ENCODE peak calls at places on chromosomes 5 and 9, in six cellular contexts. One of them, this sample, is unnamed.

GRCh38 chr5:161547573-161548471 is 1.3 kb upstream of the GABRB2 start:
- DNase-seq in NCI-H460: no peak
- DNase-seq in HFFc6: no peak
- DNase-seq in kidney epithelial cell: no peak
- DNase-seq in HuH-7: peak
- DNase-seq in stimulated activated CD8-positive, alpha-beta memory T cell treated with anti-CD3 and anti-CD28 coated beads, Interleukin-2, amount 100 ng/mL, for 48 hours: no peak
- DNase-seq in this sample: peak

GRCh38 chr9:33623658-33624586 is 99.9 kb downstream of the ANKRD18B start:
- DNase-seq in NCI-H460: peak
- DNase-seq in HuH-7: peak
- DNase-seq in stimulated activated CD8-positive, alpha-beta memory T cell treated with anti-CD3 and anti-CD28 coated beads, Interleukin-2, amount 100 ng/mL, for 48 hours: peak
- DNase-seq in HFFc6: peak
- DNase-seq in kidney epithelial cell: no peak
- DNase-seq in this sample: peak

GRCh38 chr5:160496334-160496733 is 74.7 kb downstream of the PTTG1 start:
- DNase-seq in NCI-H460: no peak
- DNase-seq in stimulated activated CD8-positive, alpha-beta memory T cell treated with anti-CD3 and anti-CD28 coated beads, Interleukin-2, amount 100 ng/mL, for 48 hours: no peak
- DNase-seq in HuH-7: no peak
- DNase-seq in kidney epithelial cell: no peak
- DNase-seq in HFFc6: no peak
- DNase-seq in this sample: no peak

GRCh38 chr5:172943283-172943841 is 15.9 kb upstream of the RPL26L1 start:
- DNase-seq in kidney epithelial cell: no peak
- DNase-seq in stimulated activated CD8-positive, alpha-beta memory T cell treated with anti-CD3 and anti-CD28 coated beads, Interleukin-2, amount 100 ng/mL, for 48 hours: no peak
- DNase-seq in NCI-H460: no peak
- DNase-seq in HuH-7: no peak
- DNase-seq in HFFc6: peak
- DNase-seq in this sample: no peak

GRCh38 chr5:78277715-78278114 is 16.8 kb downstream of the AP3B1 start:
- DNase-seq in HuH-7: no peak
- DNase-seq in NCI-H460: no peak
- DNase-seq in kidney epithelial cell: no peak
- DNase-seq in stimulated activated CD8-positive, alpha-beta memory T cell treated with anti-CD3 and anti-CD28 coated beads, Interleukin-2, amount 100 ng/mL, for 48 hours: no peak
- DNase-seq in HFFc6: no peak
- DNase-seq in this sample: no peak

GRCh38 chr5:1077026-1077425 is 34.8 kb downstream of the SLC12A7 start:
- DNase-seq in HFFc6: no peak
- DNase-seq in HuH-7: no peak
- DNase-seq in kidney epithelial cell: no peak
- DNase-seq in NCI-H460: no peak
- DNase-seq in stimulated activated CD8-positive, alpha-beta memory T cell treated with anti-CD3 and anti-CD28 coated beads, Interleukin-2, amount 100 ng/mL, for 48 hours: no peak
- DNase-seq in this sample: no peak

GRCh38 chr9:129406278-129407225 is 214.3 kb downstream of the C9orf50 start:
- DNase-seq in stimulated activated CD8-positive, alpha-beta memory T cell treated with anti-CD3 and anti-CD28 coated beads, Interleukin-2, amount 100 ng/mL, for 48 hours: no peak
- DNase-seq in HuH-7: no peak
- DNase-seq in NCI-H460: peak
- DNase-seq in kidney epithelial cell: no peak
- DNase-seq in HFFc6: no peak
- DNase-seq in this sample: no peak

GRCh38 chr9:21031091-21031817 is at the start of gene HACD4:
- DNase-seq in NCI-H460: no peak
- DNase-seq in kidney epithelial cell: no peak
- DNase-seq in HuH-7: no peak
- DNase-seq in HFFc6: no peak
- DNase-seq in stimulated activated CD8-positive, alpha-beta memory T cell treated with anti-CD3 and anti-CD28 coated beads, Interleukin-2, amount 100 ng/mL, for 48 hours: peak
- DNase-seq in this sample: peak

GRCh38 chr5:24864244-24864643 is 219.5 kb upstream of the CDH10 start:
- DNase-seq in kidney epithelial cell: no peak
- DNase-seq in stimulated activated CD8-positive, alpha-beta memory T cell treated with anti-CD3 and anti-CD28 coated beads, Interleukin-2, amount 100 ng/mL, for 48 hours: no peak
- DNase-seq in HFFc6: no peak
- DNase-seq in NCI-H460: no peak
- DNase-seq in HuH-7: no peak
- DNase-seq in this sample: no peak

GRCh38 chr9:98654247-98654646 is 54.5 kb downstream of the GABBR2 start:
- DNase-seq in HuH-7: no peak
- DNase-seq in HFFc6: peak
- DNase-seq in NCI-H460: no peak
- DNase-seq in stimulated activated CD8-positive, alpha-beta memory T cell treated with anti-CD3 and anti-CD28 coated beads, Interleukin-2, amount 100 ng/mL, for 48 hours: no peak
- DNase-seq in kidney epithelial cell: no peak
- DNase-seq in this sample: no peak

GRCh38 chr9:5622019-5622418 is 6.9 kb upstream of the RIC1 start:
- DNase-seq in stimulated activated CD8-positive, alpha-beta memory T cell treated with anti-CD3 and anti-CD28 coated beads, Interleukin-2, amount 100 ng/mL, for 48 hours: no peak
- DNase-seq in HFFc6: peak
- DNase-seq in NCI-H460: no peak
- DNase-seq in kidney epithelial cell: no peak
- DNase-seq in HuH-7: no peak
- DNase-seq in this sample: no peak

GRCh38 chr5:137228816-137229215 is 270.3 kb downstream of the SPOCK1 start:
- DNase-seq in HuH-7: no peak
- DNase-seq in stimulated activated CD8-positive, alpha-beta memory T cell treated with anti-CD3 and anti-CD28 coated beads, Interleukin-2, amount 100 ng/mL, for 48 hours: no peak
- DNase-seq in NCI-H460: no peak
- DNase-seq in kidney epithelial cell: no peak
- DNase-seq in HFFc6: no peak
- DNase-seq in this sample: no peak

GRCh38 chr9:13181652-13182051 is 97.8 kb downstream of the MPDZ start:
- DNase-seq in HuH-7: no peak
- DNase-seq in stimulated activated CD8-positive, alpha-beta memory T cell treated with anti-CD3 and anti-CD28 coated beads, Interleukin-2, amount 100 ng/mL, for 48 hours: no peak
- DNase-seq in kidney epithelial cell: no peak
- DNase-seq in NCI-H460: peak
- DNase-seq in HFFc6: peak
- DNase-seq in this sample: peak

GRCh38 chr5:139904566-139905400 is 109.2 kb downstream of the PSD2 start:
- DNase-seq in HFFc6: no peak
- DNase-seq in kidney epithelial cell: no peak
- DNase-seq in HuH-7: no peak
- DNase-seq in stimulated activated CD8-positive, alpha-beta memory T cell treated with anti-CD3 and anti-CD28 coated beads, Interleukin-2, amount 100 ng/mL, for 48 hours: no peak
- DNase-seq in NCI-H460: no peak
- DNase-seq in this sample: peak

GRCh38 chr9:114392749-114393112 is 4.9 kb upstream of the AKNA start:
- DNase-seq in kidney epithelial cell: no peak
- DNase-seq in HuH-7: peak
- DNase-seq in HFFc6: no peak
- DNase-seq in NCI-H460: no peak
- DNase-seq in stimulated activated CD8-positive, alpha-beta memory T cell treated with anti-CD3 and anti-CD28 coated beads, Interleukin-2, amount 100 ng/mL, for 48 hours: no peak
- DNase-seq in this sample: no peak

GRCh38 chr9:34993502-34994428 is 4.2 kb downstream of the DNAJB5 start:
- DNase-seq in NCI-H460: no peak
- DNase-seq in HFFc6: peak
- DNase-seq in stimulated activated CD8-positive, alpha-beta memory T cell treated with anti-CD3 and anti-CD28 coated beads, Interleukin-2, amount 100 ng/mL, for 48 hours: no peak
- DNase-seq in kidney epithelial cell: no peak
- DNase-seq in HuH-7: no peak
- DNase-seq in this sample: no peak

GRCh38 chr5:55306641-55307382 is 682 bp downstream of the DHX29 start:
- DNase-seq in kidney epithelial cell: no peak
- DNase-seq in stimulated activated CD8-positive, alpha-beta memory T cell treated with anti-CD3 and anti-CD28 coated beads, Interleukin-2, amount 100 ng/mL, for 48 hours: no peak
- DNase-seq in HFFc6: peak
- DNase-seq in HuH-7: no peak
- DNase-seq in NCI-H460: no peak
- DNase-seq in this sample: no peak

GRCh38 chr5:137442660-137443059 is 56.5 kb downstream of the SPOCK1 start:
- DNase-seq in NCI-H460: no peak
- DNase-seq in kidney epithelial cell: no peak
- DNase-seq in HFFc6: no peak
- DNase-seq in HuH-7: no peak
- DNase-seq in stimulated activated CD8-positive, alpha-beta memory T cell treated with anti-CD3 and anti-CD28 coated beads, Interleukin-2, amount 100 ng/mL, for 48 hours: no peak
- DNase-seq in this sample: no peak

GRCh38 chr9:127935765-127936221 is 1.9 kb downstream of the DPM2 start:
- DNase-seq in NCI-H460: no peak
- DNase-seq in HFFc6: peak
- DNase-seq in stimulated activated CD8-positive, alpha-beta memory T cell treated with anti-CD3 and anti-CD28 coated beads, Interleukin-2, amount 100 ng/mL, for 48 hours: no peak
- DNase-seq in HuH-7: no peak
- DNase-seq in kidney epithelial cell: no peak
- DNase-seq in this sample: no peak

GRCh38 chr5:172319708-172320441 is 36.3 kb upstream of the UBTD2 start:
- DNase-seq in kidney epithelial cell: no peak
- DNase-seq in NCI-H460: no peak
- DNase-seq in HFFc6: no peak
- DNase-seq in HuH-7: no peak
- DNase-seq in stimulated activated CD8-positive, alpha-beta memory T cell treated with anti-CD3 and anti-CD28 coated beads, Interleukin-2, amount 100 ng/mL, for 48 hours: no peak
- DNase-seq in this sample: no peak

GRCh38 chr5:157328277-157328912 is 62.5 kb downstream of the CYFIP2 start:
- DNase-seq in HFFc6: peak
- DNase-seq in NCI-H460: peak
- DNase-seq in stimulated activated CD8-positive, alpha-beta memory T cell treated with anti-CD3 and anti-CD28 coated beads, Interleukin-2, amount 100 ng/mL, for 48 hours: peak
- DNase-seq in HuH-7: peak
- DNase-seq in kidney epithelial cell: no peak
- DNase-seq in this sample: peak

GRCh38 chr5:135488727-135489465 is 36.7 kb upstream of the TIFAB start:
- DNase-seq in stimulated activated CD8-positive, alpha-beta memory T cell treated with anti-CD3 and anti-CD28 coated beads, Interleukin-2, amount 100 ng/mL, for 48 hours: no peak
- DNase-seq in NCI-H460: peak
- DNase-seq in kidney epithelial cell: peak
- DNase-seq in HFFc6: peak
- DNase-seq in HuH-7: peak
- DNase-seq in this sample: peak

GRCh38 chr5:134406390-134406789 is 5.3 kb downstream of the CDKN2AIPNL start:
- DNase-seq in HFFc6: peak
- DNase-seq in NCI-H460: no peak
- DNase-seq in kidney epithelial cell: no peak
- DNase-seq in stimulated activated CD8-positive, alpha-beta memory T cell treated with anti-CD3 and anti-CD28 coated beads, Interleukin-2, amount 100 ng/mL, for 48 hours: no peak
- DNase-seq in HuH-7: no peak
- DNase-seq in this sample: no peak

GRCh38 chr5:55226027-55226933 is 835 bp downstream of the MCIDAS start:
- DNase-seq in HuH-7: peak
- DNase-seq in kidney epithelial cell: no peak
- DNase-seq in NCI-H460: peak
- DNase-seq in HFFc6: peak
- DNase-seq in stimulated activated CD8-positive, alpha-beta memory T cell treated with anti-CD3 and anti-CD28 coated beads, Interleukin-2, amount 100 ng/mL, for 48 hours: peak
- DNase-seq in this sample: peak

GRCh38 chr9:93091453-93092081 is 4.5 kb upstream of the CARD19 start:
- DNase-seq in kidney epithelial cell: peak
- DNase-seq in stimulated activated CD8-positive, alpha-beta memory T cell treated with anti-CD3 and anti-CD28 coated beads, Interleukin-2, amount 100 ng/mL, for 48 hours: no peak
- DNase-seq in HuH-7: no peak
- DNase-seq in HFFc6: peak
- DNase-seq in NCI-H460: no peak
- DNase-seq in this sample: no peak

GRCh38 chr9:120151806-120152205 is 428.2 kb downstream of the CDK5RAP2 start:
- DNase-seq in kidney epithelial cell: no peak
- DNase-seq in NCI-H460: no peak
- DNase-seq in HuH-7: no peak
- DNase-seq in HFFc6: no peak
- DNase-seq in stimulated activated CD8-positive, alpha-beta memory T cell treated with anti-CD3 and anti-CD28 coated beads, Interleukin-2, amount 100 ng/mL, for 48 hours: no peak
- DNase-seq in this sample: peak

GRCh38 chr5:134458234-134458633 is 46.6 kb upstream of the CDKN2AIPNL start:
- DNase-seq in NCI-H460: no peak
- DNase-seq in HuH-7: no peak
- DNase-seq in kidney epithelial cell: no peak
- DNase-seq in HFFc6: peak
- DNase-seq in stimulated activated CD8-positive, alpha-beta memory T cell treated with anti-CD3 and anti-CD28 coated beads, Interleukin-2, amount 100 ng/mL, for 48 hours: no peak
- DNase-seq in this sample: no peak

GRCh38 chr9:36817160-36817834 is 216.8 kb downstream of the PAX5 start:
- DNase-seq in kidney epithelial cell: no peak
- DNase-seq in stimulated activated CD8-positive, alpha-beta memory T cell treated with anti-CD3 and anti-CD28 coated beads, Interleukin-2, amount 100 ng/mL, for 48 hours: no peak
- DNase-seq in HFFc6: no peak
- DNase-seq in HuH-7: no peak
- DNase-seq in NCI-H460: no peak
- DNase-seq in this sample: no peak

GRCh38 chr5:68533571-68534051 is 318.1 kb downstream of the PIK3R1 start:
- DNase-seq in kidney epithelial cell: no peak
- DNase-seq in HFFc6: no peak
- DNase-seq in HuH-7: no peak
- DNase-seq in stimulated activated CD8-positive, alpha-beta memory T cell treated with anti-CD3 and anti-CD28 coated beads, Interleukin-2, amount 100 ng/mL, for 48 hours: no peak
- DNase-seq in NCI-H460: no peak
- DNase-seq in this sample: no peak

GRCh38 chr5:155068616-155069100 is 55.1 kb downstream of the KIF4B start:
- DNase-seq in NCI-H460: no peak
- DNase-seq in kidney epithelial cell: no peak
- DNase-seq in stimulated activated CD8-positive, alpha-beta memory T cell treated with anti-CD3 and anti-CD28 coated beads, Interleukin-2, amount 100 ng/mL, for 48 hours: no peak
- DNase-seq in HuH-7: no peak
- DNase-seq in HFFc6: no peak
- DNase-seq in this sample: no peak

GRCh38 chr9:33446507-33447403 is 638 bp downstream of the AQP3 start:
- DNase-seq in HFFc6: peak
- DNase-seq in stimulated activated CD8-positive, alpha-beta memory T cell treated with anti-CD3 and anti-CD28 coated beads, Interleukin-2, amount 100 ng/mL, for 48 hours: peak
- DNase-seq in NCI-H460: no peak
- DNase-seq in kidney epithelial cell: peak
- DNase-seq in HuH-7: peak
- DNase-seq in this sample: no peak

GRCh38 chr9:127503947-127504886 is 52.9 kb downstream of the LRSAM1 start:
- DNase-seq in HFFc6: peak
- DNase-seq in kidney epithelial cell: no peak
- DNase-seq in HuH-7: peak
- DNase-seq in NCI-H460: peak
- DNase-seq in stimulated activated CD8-positive, alpha-beta memory T cell treated with anti-CD3 and anti-CD28 coated beads, Interleukin-2, amount 100 ng/mL, for 48 hours: peak
- DNase-seq in this sample: peak

GRCh38 chr5:42021119-42021518 is 96.0 kb downstream of the FBXO4 start:
- DNase-seq in HuH-7: no peak
- DNase-seq in kidney epithelial cell: no peak
- DNase-seq in NCI-H460: no peak
- DNase-seq in stimulated activated CD8-positive, alpha-beta memory T cell treated with anti-CD3 and anti-CD28 coated beads, Interleukin-2, amount 100 ng/mL, for 48 hours: no peak
- DNase-seq in HFFc6: peak
- DNase-seq in this sample: no peak

GRCh38 chr5:132506094-132506692 is 15.6 kb upstream of the IRF1 start:
- DNase-seq in NCI-H460: peak
- DNase-seq in kidney epithelial cell: no peak
- DNase-seq in stimulated activated CD8-positive, alpha-beta memory T cell treated with anti-CD3 and anti-CD28 coated beads, Interleukin-2, amount 100 ng/mL, for 48 hours: no peak
- DNase-seq in HuH-7: no peak
- DNase-seq in HFFc6: peak
- DNase-seq in this sample: no peak

This sample was measured in neuronal stem cell.